ENCODE peak calls at places on chromosomes 11 and 22, in nine cellular contexts. One of them, this sample, is unnamed. For H3K4me1, the result is how much of the 10 kb centered on the place peaks cover.

GRCh38 chr22:38505595-38506117 is 455 bp downstream of the DDX17 start:
- DNase-seq in K562: peak
- DNase-seq in lower lobe of right lung: peak
- DNase-seq in ovary: peak
- DNase-seq in heart left ventricle: peak
- DNase-seq in H9: no peak
- DNase-seq in adrenal gland: peak
- DNase-seq in fibroblast of lung: peak
- DNase-seq in sigmoid colon: peak
- DNase-seq in this sample: no peak

GRCh38 chr11:112024178-112024777 is 930 bp upstream of the DLAT start:
- DNase-seq in H9: no peak
- DNase-seq in adrenal gland: no peak
- DNase-seq in K562: peak
- DNase-seq in heart left ventricle: no peak
- DNase-seq in lower lobe of right lung: no peak
- DNase-seq in fibroblast of lung: no peak
- DNase-seq in sigmoid colon: no peak
- DNase-seq in ovary: no peak
- DNase-seq in this sample: no peak

GRCh38 chr11:96218013-96218412 is 125.0 kb downstream of the MAML2 start:
- DNase-seq in K562: no peak
- DNase-seq in H9: no peak
- DNase-seq in heart left ventricle: no peak
- DNase-seq in sigmoid colon: no peak
- DNase-seq in ovary: no peak
- DNase-seq in lower lobe of right lung: no peak
- DNase-seq in fibroblast of lung: no peak
- DNase-seq in adrenal gland: no peak
- DNase-seq in this sample: no peak

GRCh38 chr11:132187391-132187790 is 817.0 kb downstream of the NTM start:
- DNase-seq in heart left ventricle: no peak
- DNase-seq in ovary: no peak
- DNase-seq in sigmoid colon: no peak
- DNase-seq in fibroblast of lung: no peak
- DNase-seq in lower lobe of right lung: no peak
- DNase-seq in adrenal gland: no peak
- DNase-seq in K562: no peak
- DNase-seq in H9: no peak
- DNase-seq in this sample: no peak

GRCh38 chr11:114738954-114739353 is 60.6 kb downstream of the NXPE2 start:
- DNase-seq in sigmoid colon: no peak
- DNase-seq in lower lobe of right lung: no peak
- DNase-seq in H9: peak
- DNase-seq in K562: peak
- DNase-seq in fibroblast of lung: peak
- DNase-seq in ovary: no peak
- DNase-seq in adrenal gland: peak
- DNase-seq in heart left ventricle: peak
- DNase-seq in this sample: no peak

GRCh38 chr11:45272701-45273100 is 13.4 kb downstream of the SYT13 start:
- DNase-seq in heart left ventricle: no peak
- DNase-seq in K562: no peak
- DNase-seq in H9: no peak
- DNase-seq in sigmoid colon: no peak
- DNase-seq in adrenal gland: no peak
- DNase-seq in lower lobe of right lung: no peak
- DNase-seq in fibroblast of lung: no peak
- DNase-seq in ovary: no peak
- DNase-seq in this sample: no peak

GRCh38 chr22:38461414-38462081 is 6.3 kb upstream of the KDELR3 start:
- DNase-seq in fibroblast of lung: peak
- DNase-seq in adrenal gland: peak
- DNase-seq in H9: peak
- DNase-seq in heart left ventricle: peak
- DNase-seq in K562: peak
- DNase-seq in lower lobe of right lung: peak
- DNase-seq in ovary: peak
- DNase-seq in sigmoid colon: peak
- DNase-seq in this sample: peak

GRCh38 chr11:67375320-67376021 is 2.1 kb upstream of the CLCF1 start:
- DNase-seq in lower lobe of right lung: no peak
- DNase-seq in K562: no peak
- DNase-seq in ovary: no peak
- DNase-seq in sigmoid colon: no peak
- DNase-seq in fibroblast of lung: no peak
- DNase-seq in H9: no peak
- DNase-seq in heart left ventricle: no peak
- DNase-seq in adrenal gland: no peak
- DNase-seq in this sample: no peak

GRCh38 chr22:36227396-36227795 is 11.9 kb downstream of the APOL2 start:
- DNase-seq in ovary: no peak
- DNase-seq in K562: no peak
- DNase-seq in adrenal gland: no peak
- DNase-seq in fibroblast of lung: no peak
- DNase-seq in H9: no peak
- DNase-seq in sigmoid colon: no peak
- DNase-seq in lower lobe of right lung: no peak
- DNase-seq in heart left ventricle: no peak
- DNase-seq in this sample: no peak

GRCh38 chr11:15819679-15820286 is 536.6 kb downstream of the SOX6 start:
- DNase-seq in fibroblast of lung: peak
- DNase-seq in sigmoid colon: peak
- DNase-seq in lower lobe of right lung: peak
- DNase-seq in heart left ventricle: peak
- DNase-seq in adrenal gland: peak
- DNase-seq in ovary: peak
- DNase-seq in H9: peak
- DNase-seq in K562: peak
- DNase-seq in this sample: no peak
- TF ChIP-seq CTCF in fibroblast of lung: peak
- TF ChIP-seq CTCF in sigmoid colon: peak
- TF ChIP-seq CTCF in lower lobe of right lung: peak
- TF ChIP-seq CTCF in heart left ventricle: peak
- TF ChIP-seq CTCF in adrenal gland: peak
- TF ChIP-seq CTCF in ovary: peak
- TF ChIP-seq CTCF in H9: peak
- TF ChIP-seq CTCF in K562: peak
- TF ChIP-seq CTCF in this sample: peak

GRCh38 chr11:73334244-73335203 is 26.4 kb downstream of the ARHGEF17 start:
- DNase-seq in heart left ventricle: peak
- DNase-seq in adrenal gland: peak
- DNase-seq in sigmoid colon: peak
- DNase-seq in ovary: peak
- DNase-seq in H9: no peak
- DNase-seq in fibroblast of lung: peak
- DNase-seq in lower lobe of right lung: no peak
- DNase-seq in K562: peak
- DNase-seq in this sample: no peak
- H3K4me1 ChIP-seq in heart left ventricle: half or more
- H3K4me1 ChIP-seq in adrenal gland: under half
- H3K4me1 ChIP-seq in sigmoid colon: half or more
- H3K4me1 ChIP-seq in ovary: under half
- H3K4me1 ChIP-seq in H9: under half
- H3K4me1 ChIP-seq in fibroblast of lung: half or more
- H3K4me1 ChIP-seq in lower lobe of right lung: half or more
- H3K4me1 ChIP-seq in K562: under half
- H3K4me1 ChIP-seq in this sample: under half

GRCh38 chr22:24989135-24989534 is 36.6 kb downstream of the KIAA1671 start:
- DNase-seq in heart left ventricle: no peak
- DNase-seq in ovary: no peak
- DNase-seq in sigmoid colon: no peak
- DNase-seq in adrenal gland: no peak
- DNase-seq in K562: no peak
- DNase-seq in lower lobe of right lung: no peak
- DNase-seq in H9: no peak
- DNase-seq in fibroblast of lung: no peak
- DNase-seq in this sample: no peak

GRCh38 chr22:24986816-24987215 is 34.3 kb downstream of the KIAA1671 start:
- DNase-seq in sigmoid colon: no peak
- DNase-seq in H9: no peak
- DNase-seq in adrenal gland: no peak
- DNase-seq in ovary: no peak
- DNase-seq in heart left ventricle: no peak
- DNase-seq in fibroblast of lung: no peak
- DNase-seq in lower lobe of right lung: no peak
- DNase-seq in K562: no peak
- DNase-seq in this sample: no peak

GRCh38 chr22:24992946-24993345 is 40.4 kb downstream of the KIAA1671 start:
- DNase-seq in heart left ventricle: no peak
- DNase-seq in ovary: no peak
- DNase-seq in lower lobe of right lung: no peak
- DNase-seq in sigmoid colon: no peak
- DNase-seq in adrenal gland: no peak
- DNase-seq in H9: no peak
- DNase-seq in K562: no peak
- DNase-seq in fibroblast of lung: no peak
- DNase-seq in this sample: no peak

GRCh38 chr22:24990344-24990905 is 37.9 kb downstream of the KIAA1671 start:
- DNase-seq in heart left ventricle: no peak
- DNase-seq in lower lobe of right lung: no peak
- DNase-seq in fibroblast of lung: no peak
- DNase-seq in H9: no peak
- DNase-seq in adrenal gland: no peak
- DNase-seq in ovary: no peak
- DNase-seq in K562: no peak
- DNase-seq in sigmoid colon: no peak
- DNase-seq in this sample: no peak

GRCh38 chr22:24989541-24989951 is 37.0 kb downstream of the KIAA1671 start:
- DNase-seq in fibroblast of lung: peak
- DNase-seq in K562: no peak
- DNase-seq in sigmoid colon: no peak
- DNase-seq in ovary: peak
- DNase-seq in adrenal gland: no peak
- DNase-seq in H9: no peak
- DNase-seq in heart left ventricle: peak
- DNase-seq in lower lobe of right lung: no peak
- DNase-seq in this sample: no peak
- H3K27ac ChIP-seq in fibroblast of lung: no peak
- H3K27ac ChIP-seq in K562: no peak
- H3K27ac ChIP-seq in sigmoid colon: peak
- H3K27ac ChIP-seq in ovary: peak
- H3K27ac ChIP-seq in adrenal gland: peak
- H3K27ac ChIP-seq in H9: no peak
- H3K27ac ChIP-seq in heart left ventricle: peak
- H3K27ac ChIP-seq in lower lobe of right lung: peak
- H3K27ac ChIP-seq in this sample: no peak

GRCh38 chr11:24234822-24235508 is 261.9 kb upstream of the LUZP2 start:
- DNase-seq in heart left ventricle: no peak
- DNase-seq in lower lobe of right lung: peak
- DNase-seq in fibroblast of lung: peak
- DNase-seq in ovary: no peak
- DNase-seq in adrenal gland: no peak
- DNase-seq in H9: no peak
- DNase-seq in K562: no peak
- DNase-seq in sigmoid colon: no peak
- DNase-seq in this sample: peak
- TF ChIP-seq CTCF in heart left ventricle: no peak
- TF ChIP-seq CTCF in lower lobe of right lung: no peak
- TF ChIP-seq CTCF in fibroblast of lung: peak
- TF ChIP-seq CTCF in ovary: no peak
- TF ChIP-seq CTCF in adrenal gland: no peak
- TF ChIP-seq CTCF in H9: no peak
- TF ChIP-seq CTCF in K562: no peak
- TF ChIP-seq CTCF in sigmoid colon: no peak
- TF ChIP-seq CTCF in this sample: peak

GRCh38 chr11:63874511-63874910 is 35.6 kb downstream of the MARK2 start:
- DNase-seq in ovary: no peak
- DNase-seq in adrenal gland: no peak
- DNase-seq in K562: peak
- DNase-seq in heart left ventricle: peak
- DNase-seq in H9: no peak
- DNase-seq in fibroblast of lung: no peak
- DNase-seq in lower lobe of right lung: no peak
- DNase-seq in sigmoid colon: no peak
- DNase-seq in this sample: no peak

GRCh38 chr11:63871962-63872832 is 33.3 kb downstream of the MARK2 start:
- DNase-seq in fibroblast of lung: peak
- DNase-seq in K562: peak
- DNase-seq in ovary: peak
- DNase-seq in heart left ventricle: peak
- DNase-seq in H9: peak
- DNase-seq in lower lobe of right lung: peak
- DNase-seq in sigmoid colon: peak
- DNase-seq in adrenal gland: peak
- DNase-seq in this sample: peak

GRCh38 chr11:63873381-63873780 is 34.5 kb downstream of the MARK2 start:
- DNase-seq in ovary: no peak
- DNase-seq in fibroblast of lung: no peak
- DNase-seq in H9: no peak
- DNase-seq in K562: no peak
- DNase-seq in lower lobe of right lung: no peak
- DNase-seq in adrenal gland: no peak
- DNase-seq in heart left ventricle: no peak
- DNase-seq in sigmoid colon: no peak
- DNase-seq in this sample: no peak

GRCh38 chr11:63870351-63871197 is 31.7 kb downstream of the MARK2 start:
- DNase-seq in lower lobe of right lung: no peak
- DNase-seq in K562: no peak
- DNase-seq in heart left ventricle: no peak
- DNase-seq in adrenal gland: peak
- DNase-seq in H9: no peak
- DNase-seq in fibroblast of lung: no peak
- DNase-seq in ovary: no peak
- DNase-seq in sigmoid colon: no peak
- DNase-seq in this sample: no peak

GRCh38 chr11:63872833-63873201 is 33.9 kb downstream of the MARK2 start:
- DNase-seq in H9: no peak
- DNase-seq in fibroblast of lung: no peak
- DNase-seq in adrenal gland: peak
- DNase-seq in sigmoid colon: no peak
- DNase-seq in K562: no peak
- DNase-seq in lower lobe of right lung: no peak
- DNase-seq in heart left ventricle: no peak
- DNase-seq in ovary: no peak
- DNase-seq in this sample: no peak
- H3K4me1 ChIP-seq in H9: under half
- H3K4me1 ChIP-seq in fibroblast of lung: under half
- H3K4me1 ChIP-seq in adrenal gland: under half
- H3K4me1 ChIP-seq in sigmoid colon: half or more
- H3K4me1 ChIP-seq in K562: under half
- H3K4me1 ChIP-seq in lower lobe of right lung: half or more
- H3K4me1 ChIP-seq in heart left ventricle: half or more
- H3K4me1 ChIP-seq in ovary: under half
- H3K4me1 ChIP-seq in this sample: under half

DNA sequence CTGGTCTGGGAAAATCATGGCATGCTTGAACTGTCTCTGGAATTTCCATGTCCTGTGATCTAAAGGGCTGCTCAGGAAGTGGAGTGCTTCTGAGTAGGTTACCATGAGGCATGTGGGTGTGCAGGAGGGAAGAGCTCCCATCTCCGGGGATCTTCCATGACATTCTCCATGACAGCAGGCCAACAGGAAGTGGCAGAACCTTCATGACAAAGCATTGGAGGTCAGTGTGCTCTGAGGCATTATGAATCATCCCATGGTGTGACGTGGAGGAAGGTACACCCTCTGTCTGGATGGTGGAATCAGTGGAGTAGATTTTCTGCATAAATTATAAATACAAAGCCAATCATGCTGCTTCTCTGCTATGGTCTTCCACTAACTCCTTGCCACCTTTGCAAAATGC is 139.6 kb upstream of the E2F8 start:
- DNase-seq in heart left ventricle: no peak
- DNase-seq in fibroblast of lung: peak
- DNase-seq in K562: no peak
- DNase-seq in lower lobe of right lung: no peak
- DNase-seq in ovary: no peak
- DNase-seq in adrenal gland: peak
- DNase-seq in H9: no peak
- DNase-seq in sigmoid colon: no peak
- DNase-seq in this sample: peak
- H3K27ac ChIP-seq in heart left ventricle: no peak
- H3K27ac ChIP-seq in fibroblast of lung: peak
- H3K27ac ChIP-seq in K562: no peak
- H3K27ac ChIP-seq in lower lobe of right lung: no peak
- H3K27ac ChIP-seq in ovary: no peak
- H3K27ac ChIP-seq in adrenal gland: no peak
- H3K27ac ChIP-seq in H9: no peak
- H3K27ac ChIP-seq in sigmoid colon: no peak
- H3K27ac ChIP-seq in this sample: peak

This sample was measured in foreskin keratinocyte.